ENCODE peak calls at places on chromosomes 11 and 22, in five cellular contexts. F, E, J, N and C are unnamed samples.

GRCh38 chr22:39546889-39547586 is 14.5 kb upstream of the RPS19BP1 start:
- DNase-seq in E (peak; percentile 56), N (no peak), J (no peak), F (no peak), C (no peak)

GRCh38 chr22:28015056-28015445 is 96.0 kb upstream of the PITPNB start:
- DNase-seq in J (no peak), F (no peak), N (no peak), E (no peak), C (no peak)

GRCh38 chr11:83836883-83837654 is 550.9 kb upstream of the CCDC90B start:
- DNase-seq in F (no peak), E (peak; percentile 37), J (no peak), N (peak; percentile 49), C (peak; percentile 50)

GRCh38 chr11:21723681-21724080 is 469.2 kb upstream of the ANO5 start:
- DNase-seq in J (no peak), N (no peak), E (no peak), F (no peak), C (no peak)

GRCh38 chr11:22666700-22667439 is 459 bp downstream of the GAS2 start:
- DNase-seq in E (peak; percentile 43), N (peak; percentile 79), F (no peak), J (no peak), C (peak; percentile 38)

GRCh38 chr11:19853901-19854300 is 141.3 kb downstream of the NAV2 start:
- DNase-seq in F (no peak), E (peak; percentile 53), N (no peak), J (no peak), C (no peak)

GRCh38 chr11:87662287-87662686 is 513.0 kb downstream of the RAB38 start:
- DNase-seq in E (no peak), J (no peak), N (no peak), F (no peak), C (no peak)

GRCh38 chr22:22825213-22825593 is 62.4 kb upstream of the IGLL5 start:
- DNase-seq in F (no peak), E (no peak), J (no peak), N (no peak), C (no peak)

GRCh38 chr11:77592727-77593126 is 3.0 kb downstream of the AQP11 start:
- DNase-seq in E (no peak), J (no peak), N (no peak), F (no peak), C (peak; percentile 41)

GRCh38 chr11:83680351-83680750 is 394.2 kb upstream of the CCDC90B start:
- DNase-seq in N (no peak), J (no peak), E (no peak), F (no peak), C (no peak)

GRCh38 chr22:43923631-43924548 is at the start of gene PNPLA3:
- DNase-seq in E (peak; percentile 88), F (peak; percentile 63), N (peak; percentile 89), J (peak; percentile 43), C (peak; percentile 87)

GRCh38 chr11:44574620-44575287 is 9.3 kb downstream of the CD82 start:
- DNase-seq in N (peak; percentile 40), F (peak; percentile 51), E (peak; percentile 98), J (no peak), C (no peak)

GRCh38 chr11:121478895-121479281 is 26.1 kb upstream of the SORL1-AS1 start:
- DNase-seq in N (no peak), J (no peak), F (no peak), E (no peak), C (no peak)

GRCh38 chr11:20275987-20276660 is 87.4 kb upstream of the HTATIP2 start:
- DNase-seq in J (no peak), E (peak; percentile 33), F (no peak), N (no peak), C (no peak)

GRCh38 chr22:29330753-29331152 is 15.3 kb upstream of the RASL10A start:
- DNase-seq in N (peak; percentile 48), J (no peak), E (peak; percentile 82), F (no peak), C (no peak)

GRCh38 chr11:111730871-111731591 is 35.2 kb downstream of the PPP2R1B start:
- DNase-seq in F (no peak), E (peak; percentile 62), J (no peak), N (peak; percentile 84), C (peak; percentile 46)

GRCh38 chr11:17986711-17987220 is 26.1 kb downstream of the SERGEF start:
- DNase-seq in N (no peak), F (no peak), E (no peak), J (no peak), C (peak; percentile 70)

GRCh38 chr11:88631497-88631896 is 294.0 kb upstream of the CTSC start:
- DNase-seq in F (no peak), N (no peak), E (peak; percentile 53), J (no peak), C (no peak)

GRCh38 chr11:133930767-133931448 is 25.9 kb downstream of the IGSF9B start:
- DNase-seq in E (no peak), N (no peak), F (no peak), J (no peak), C (no peak)

GRCh38 chr11:119538748-119539147 is 115.8 kb upstream of the THY1 start:
- DNase-seq in E (no peak), F (no peak), J (no peak), N (peak; percentile 6), C (no peak)

GRCh38 chr11:93504110-93505095 is 38.8 kb downstream of the SMCO4 start:
- DNase-seq in J (no peak), F (no peak), N (no peak), E (no peak), C (no peak)

GRCh38 chr11:44875056-44875455 is 75.6 kb downstream of the TP53I11 start:
- DNase-seq in F (no peak), E (no peak), J (no peak), N (no peak), C (no peak)

GRCh38 chr22:31611065-31611760 is 50.8 kb downstream of the PISD start:
- DNase-seq in F (no peak), J (no peak), E (no peak), N (no peak), C (no peak)

GRCh38 chr11:108872781-108873291 is 208.0 kb downstream of the DDX10 start:
- DNase-seq in E (peak; percentile 53), F (no peak), J (no peak), N (no peak), C (no peak)

GRCh38 chr11:125084761-125085231 is 21.7 kb downstream of the SLC37A2 start:
- DNase-seq in N (no peak), J (no peak), E (no peak), F (no peak), C (no peak)

GRCh38 chr11:9681583-9682372 is 17.9 kb downstream of the SWAP70 start:
- DNase-seq in E (no peak), N (no peak), F (no peak), J (no peak), C (peak; percentile 49)

GRCh38 chr11:107707128-107707760 is 4.6 kb downstream of the SLN start:
- DNase-seq in F (no peak), J (no peak), N (no peak), E (peak; percentile 31), C (no peak)

GRCh38 chr11:68043029-68043348 is 4.2 kb downstream of the TCIRG1 start:
- DNase-seq in J (no peak), E (no peak), N (no peak), F (no peak), C (no peak)

GRCh38 chr11:63931045-63931444 is 7.8 kb upstream of the NAA40 start:
- DNase-seq in F (no peak), N (no peak), J (no peak), E (no peak), C (no peak)

GRCh38 chr11:11044137-11044855 is 186.4 kb upstream of the ZBED5 start:
- DNase-seq in E (no peak), N (no peak), J (no peak), F (no peak), C (no peak)

GRCh38 chr11:36774603-36775002 is 176.6 kb upstream of the RAG2 start:
- DNase-seq in F (no peak), J (no peak), N (no peak), E (peak; percentile 42), C (no peak)

GRCh38 chr11:6746086-6746618 is 25.6 kb downstream of the OR2AG2 start:
- DNase-seq in J (no peak), N (no peak), F (peak; percentile 64), E (no peak), C (peak; percentile 35)
- H3K4me1 ChIP-seq in J (peaks cover 57% of the 10 kb centered on the region), N (no peaks in the 10 kb centered on the region), F (peaks cover 49% of the 10 kb centered on the region), E (no peaks in the 10 kb centered on the region), C (no peaks in the 10 kb centered on the region)

GRCh38 chr22:20240900-20241299 is 27.2 kb downstream of the RTN4R start:
- DNase-seq in J (no peak), N (no peak), F (no peak), E (no peak), C (no peak)
- H3K4me1 ChIP-seq in J (peaks cover 92% of the 10 kb centered on the region), N (peaks cover 30% of the 10 kb centered on the region), F (peaks cover 91% of the 10 kb centered on the region), E (peaks cover 7% of the 10 kb centered on the region), C (no peaks in the 10 kb centered on the region)

GRCh38 chr11:129446572-129446971 is 70.9 kb downstream of the BARX2 start:
- DNase-seq in F (no peak), J (no peak), E (no peak), N (no peak), C (no peak)

GRCh38 chr11:129444274-129444673 is 68.6 kb downstream of the BARX2 start:
- DNase-seq in F (no peak), E (no peak), N (no peak), J (no peak), C (no peak)

GRCh38 chr11:129445226-129445625 is 69.6 kb downstream of the BARX2 start:
- DNase-seq in E (no peak), N (no peak), F (no peak), J (no peak), C (no peak)

GRCh38 chr11:129440028-129440630 is 64.5 kb downstream of the BARX2 start:
- DNase-seq in N (peak; percentile 82), J (no peak), E (peak; percentile 49), F (no peak), C (no peak)

DNA sequence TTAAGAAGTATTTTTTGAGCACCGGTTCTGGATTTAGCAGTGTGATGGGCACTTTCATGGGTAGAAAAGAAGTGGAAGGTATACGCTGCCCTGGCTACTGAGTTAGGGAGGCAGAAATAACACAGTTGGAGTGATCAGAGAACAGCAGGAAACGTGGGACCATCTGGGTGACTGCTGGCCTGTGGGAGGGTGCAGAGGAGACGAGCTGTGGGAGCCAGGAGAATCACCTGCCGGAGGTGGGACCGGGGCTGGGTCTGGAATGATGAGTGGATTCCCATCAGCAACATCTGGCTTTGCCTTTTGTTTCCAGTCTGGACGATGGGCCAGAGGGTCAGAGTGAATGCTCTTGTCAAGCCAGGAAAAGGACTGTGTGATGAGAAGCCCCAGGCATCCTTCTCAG is 66.5 kb downstream of the BARX2 start:
- DNase-seq in N (no peak), F (no peak), J (no peak), E (no peak), C (no peak)
- H3K4me1 ChIP-seq in N (peaks cover 17% of the 10 kb centered on the region), F (no peaks in the 10 kb centered on the region), J (no peaks in the 10 kb centered on the region), E (no peaks in the 10 kb centered on the region), C (no peaks in the 10 kb centered on the region)

DNA sequence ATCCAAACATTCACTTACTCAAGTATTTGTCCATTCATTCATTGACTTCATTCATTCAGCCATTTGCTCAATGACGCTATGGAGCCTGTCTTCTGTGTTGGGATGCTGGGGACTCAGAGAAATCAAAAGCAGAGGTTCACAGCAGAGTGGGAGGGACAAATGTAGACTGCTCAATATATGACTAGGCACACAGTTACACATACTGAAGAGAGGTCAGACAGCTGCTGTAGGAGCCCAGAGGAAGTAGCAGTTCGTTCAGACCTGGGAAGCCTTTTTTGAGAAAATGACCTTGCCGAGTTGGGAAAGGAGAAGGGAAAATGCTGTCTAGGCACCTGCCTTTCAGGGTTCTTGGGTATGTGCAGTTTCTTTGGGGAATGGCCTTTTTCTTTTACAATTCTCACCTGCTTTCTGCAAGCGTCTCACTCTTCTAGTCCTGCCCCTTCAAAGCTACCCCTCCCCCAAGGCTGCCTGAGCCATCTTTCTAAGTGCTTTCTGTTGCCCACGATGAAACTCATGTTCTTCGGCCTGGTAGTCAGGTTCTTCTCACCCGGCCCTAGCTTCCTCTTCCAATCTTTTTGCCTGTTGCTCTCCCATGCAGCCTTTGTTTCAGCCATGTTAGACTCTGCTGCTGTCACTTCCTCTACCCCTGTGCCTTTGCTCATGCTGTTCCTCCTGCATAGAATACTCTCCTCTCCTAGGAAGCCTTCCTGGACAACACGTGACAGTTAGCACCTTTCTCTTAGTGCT is 4.2 kb upstream of the UVRAG start:
- DNase-seq in N (no peak), J (no peak), F (no peak), E (no peak), C (no peak)
- H3K4me1 ChIP-seq in N (no peaks in the 10 kb centered on the region), J (peaks cover 8% of the 10 kb centered on the region), F (peaks cover 11% of the 10 kb centered on the region), E (peaks cover 4% of the 10 kb centered on the region), C (no peaks in the 10 kb centered on the region)